ENCODE peak calls at places on chromosomes 2 and 18, in eight cellular contexts. U is GM23338, P is endothelial cell, S is uterus, Q is endodermal cell, B is astrocyte of the spinal cord, C is Peyer's patch, J is body of pancreas. G is an unnamed sample.

GRCh38 chr2:101717041-101717817 is 19.7 kb downstream of the MAP4K4 start:
- DNase-seq in U (no peak), J (no peak), Q (peak; percentile 60), P (no peak), S (no peak), B (no peak), C (no peak), G (no peak)

GRCh38 chr2:203869207-203869606 is 1.6 kb downstream of the CTLA4 start:
- DNase-seq in P (no peak), J (no peak), B (no peak), Q (no peak), C (no peak), U (no peak), S (no peak), G (no peak)

GRCh38 chr18:2978626-2979025 is 34.3 kb downstream of the LPIN2 start:
- DNase-seq in C (no peak), Q (no peak), P (no peak), B (peak; percentile 94), J (no peak), S (no peak), U (no peak), G (peak; percentile 33)

GRCh38 chr2:201058914-201059313 is 12.6 kb downstream of the HYCC2 start:
- DNase-seq in B (no peak), U (no peak), P (no peak), Q (no peak), S (no peak), C (no peak), J (peak; percentile 42), G (no peak)

GRCh38 chr2:41934323-41935003 is 113.4 kb upstream of the PKDCC start:
- DNase-seq in U (no peak), P (no peak), J (no peak), B (peak; percentile 80), S (peak; percentile 55), C (no peak), Q (no peak), G (no peak)

GRCh38 chr2:224023188-224023587 is 15.9 kb downstream of the SERPINE2 start:
- DNase-seq in B (peak; percentile 50), U (no peak), P (no peak), Q (no peak), S (no peak), C (no peak), J (no peak), G (no peak)

GRCh38 chr2:213243189-213244044 is 40.8 kb upstream of the SPAG16 start:
- DNase-seq in C (no peak), J (no peak), U (no peak), Q (no peak), B (no peak), P (no peak), S (no peak), G (no peak)

GRCh38 chr2:152585830-152586484 is 131.3 kb downstream of the PRPF40A start:
- DNase-seq in S (no peak), U (no peak), Q (no peak), P (no peak), C (no peak), J (no peak), B (peak; percentile 95), G (no peak)

GRCh38 chr2:219059725-219060682 is 717 bp downstream of the IHH start:
- DNase-seq in J (peak; percentile 32), B (no peak), C (peak; percentile 72), U (peak; percentile 54), S (no peak), P (peak; percentile 24), Q (peak; percentile 73), G (no peak)

GRCh38 chr2:1976725-1977416 is 232.6 kb upstream of the PXDN start:
- DNase-seq in B (peak; percentile 56), S (no peak), Q (no peak), J (no peak), C (no peak), P (no peak), U (no peak), G (no peak)

GRCh38 chr2:237726401-237726830 is 72.2 kb upstream of the RBM44 start:
- DNase-seq in P (no peak), Q (no peak), C (no peak), J (peak; percentile 70), B (peak; percentile 82), S (no peak), U (no peak), G (no peak)

GRCh38 chr2:233384017-233384416 is 29.7 kb downstream of the DGKD start:
- DNase-seq in B (no peak), C (no peak), U (peak; percentile 24), S (no peak), Q (peak; percentile 54), J (no peak), P (no peak), G (no peak)
- TF ChIP-seq CTCF in B (no peak), C (peak; percentile 11), U (peak; percentile 21), S (no peak), Q (peak; percentile 59), J (no peak), P (no peak), G (no peak)

GRCh38 chr18:26547302-26548143 is 830 bp downstream of the KCTD1 start:
- DNase-seq in S (peak; percentile 67), Q (peak; percentile 93), J (peak; percentile 82), U (peak; percentile 92), B (peak; percentile 87), C (peak; percentile 66), P (peak; percentile 70), G (peak; percentile 35)
- TF ChIP-seq CTCF in S (peak; percentile 5), Q (peak; percentile 83), J (peak; percentile 48), U (peak; percentile 48), B (peak; percentile 64), C (peak; percentile 18), P (peak; percentile 56), G (no peak)

GRCh38 chr2:235967358-235967757 is 200.8 kb downstream of the GBX2 start:
- DNase-seq in S (no peak), C (no peak), U (no peak), J (no peak), P (no peak), Q (no peak), B (no peak), G (no peak)

GRCh38 chr2:235966932-235967331 is 201.3 kb downstream of the GBX2 start:
- DNase-seq in P (no peak), C (no peak), B (no peak), U (no peak), Q (no peak), S (no peak), J (no peak), G (no peak)

GRCh38 chr2:235964787-235965390 is 203.3 kb downstream of the GBX2 start:
- DNase-seq in U (no peak), C (no peak), B (no peak), J (no peak), S (no peak), Q (no peak), P (no peak), G (no peak)

GRCh38 chr2:235968616-235969324 is 199.4 kb downstream of the GBX2 start:
- DNase-seq in U (no peak), C (no peak), Q (no peak), B (no peak), J (no peak), P (no peak), S (no peak), G (no peak)

DNA sequence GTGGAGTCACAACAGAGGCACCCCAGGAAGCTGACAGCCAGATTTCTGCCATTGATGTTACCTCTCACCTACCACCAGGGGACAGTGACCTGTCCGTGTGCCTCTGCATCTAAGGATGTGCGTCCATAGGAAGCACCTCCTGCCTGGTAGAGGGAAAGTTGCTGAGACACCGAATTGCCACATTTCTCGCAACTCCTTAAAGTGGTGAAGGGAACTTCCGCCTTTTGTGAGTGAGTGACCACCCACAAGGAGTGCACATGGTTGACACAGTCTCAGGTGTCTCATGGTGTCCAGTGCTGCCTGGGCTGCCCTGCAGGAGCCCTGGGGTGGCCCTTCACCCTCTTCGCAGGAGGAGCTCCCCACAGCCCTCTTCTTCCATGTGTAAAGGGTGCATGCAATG is 201.8 kb downstream of the GBX2 start:
- DNase-seq in P (no peak), B (no peak), S (no peak), J (no peak), Q (peak; percentile 64), U (peak; percentile 48), C (no peak), G (no peak)
- TF ChIP-seq CTCF in P (no peak), B (peak; percentile 17), S (no peak), J (no peak), Q (peak; percentile 71), U (peak; percentile 28), C (no peak), G (no peak)

GRCh38 chr18:74541703-74542555 is 7.6 kb downstream of the CNDP1 start:
- DNase-seq in Q (peak; percentile 34), P (no peak), S (no peak), U (no peak), J (peak; percentile 76), B (no peak), C (peak; percentile 86), G (no peak)
- TF ChIP-seq CTCF in Q (no peak), P (no peak), S (no peak), U (no peak), J (no peak), B (no peak), C (no peak), G (no peak)

DNA sequence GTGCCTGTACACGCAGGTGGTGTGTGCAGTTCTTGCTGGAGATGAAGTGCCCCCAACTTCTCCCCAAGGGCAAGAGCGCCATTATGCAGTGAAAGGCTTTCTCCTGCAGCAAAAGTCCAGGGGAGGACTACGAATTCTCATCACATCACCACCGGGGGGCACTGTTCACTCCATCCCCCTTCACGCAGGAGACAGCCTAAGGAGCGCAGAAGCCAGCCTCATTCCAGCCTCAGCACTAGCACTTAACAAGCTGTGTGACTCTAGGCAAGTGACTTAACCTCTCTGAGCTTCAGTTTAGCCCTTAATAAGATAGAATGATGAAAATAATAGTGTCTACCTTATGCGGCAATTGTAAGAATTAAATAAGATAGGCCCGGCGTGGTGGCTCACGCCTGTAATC is 32.3 kb downstream of the DNMT3A start:
- DNase-seq in C (no peak), P (peak; percentile 77), U (peak; percentile 91), J (peak; percentile 61), S (no peak), B (peak; percentile 37), Q (peak; percentile 91), G (peak; percentile 59)
- TF ChIP-seq CTCF in C (peak; percentile 42), P (peak; percentile 62), U (peak; percentile 71), J (peak; percentile 48), S (peak; percentile 27), B (peak; percentile 55), Q (peak; percentile 83), G (peak; percentile 47)

GRCh38 chr2:9114457-9114856 is 92.2 kb upstream of the ASAP2 start:
- DNase-seq in J (no peak), P (no peak), S (no peak), U (no peak), C (no peak), Q (no peak), B (no peak), G (no peak)
- TF ChIP-seq CTCF in J (no peak), P (no peak), S (no peak), U (no peak), C (peak; percentile 8), Q (no peak), B (peak; percentile 19), G (no peak)

GRCh38 chr18:27969206-27969605 is 207.7 kb downstream of the CDH2 start:
- DNase-seq in C (no peak), U (no peak), S (no peak), Q (no peak), P (no peak), J (no peak), B (no peak), G (no peak)
- TF ChIP-seq CTCF in C (no peak), U (no peak), S (no peak), Q (no peak), P (no peak), J (no peak), B (no peak), G (no peak)

G was measured in natural killer cell.